ENCODE peak calls at places on chromosome 20, in four cellular contexts. One of them, this sample, is unnamed.

GRCh38 chr20:34954905-34955231 is 738 bp downstream of the GSS start:
- DNase-seq in trophoblast cell: no peak
- DNase-seq in HepG2: peak; percentile 67
- DNase-seq in OCI-LY7: no peak
- DNase-seq in this sample: no peak

GRCh38 chr20:50370036-50370566 is 140.1 kb upstream of the PTPN1 start:
- DNase-seq in trophoblast cell: no peak
- DNase-seq in HepG2: no peak
- DNase-seq in OCI-LY7: no peak
- DNase-seq in this sample: no peak

GRCh38 chr20:17652411-17652810 is 29.6 kb downstream of the RRBP1 start:
- DNase-seq in HepG2: no peak
- DNase-seq in OCI-LY7: no peak
- DNase-seq in trophoblast cell: no peak
- DNase-seq in this sample: no peak

GRCh38 chr20:38764563-38765355 is 16.5 kb downstream of the ACTR5 start:
- DNase-seq in trophoblast cell: peak; percentile 42
- DNase-seq in HepG2: peak; percentile 35
- DNase-seq in OCI-LY7: no peak
- DNase-seq in this sample: no peak

GRCh38 chr20:36385503-36385902 is 79.4 kb downstream of the DLGAP4 start:
- DNase-seq in HepG2: no peak
- DNase-seq in OCI-LY7: no peak
- DNase-seq in trophoblast cell: no peak
- DNase-seq in this sample: no peak

GRCh38 chr20:23763345-23763744 is 12.6 kb upstream of the CST1 start:
- DNase-seq in OCI-LY7: no peak
- DNase-seq in HepG2: no peak
- DNase-seq in trophoblast cell: no peak
- DNase-seq in this sample: no peak

GRCh38 chr20:51687071-51687470 is 81.1 kb downstream of the ATP9A start:
- DNase-seq in HepG2: no peak
- DNase-seq in OCI-LY7: no peak
- DNase-seq in trophoblast cell: peak; percentile 24
- DNase-seq in this sample: peak; percentile 44

GRCh38 chr20:55792049-55792448 is 213.3 kb downstream of the CBLN4 start:
- DNase-seq in HepG2: no peak
- DNase-seq in OCI-LY7: no peak
- DNase-seq in trophoblast cell: no peak
- DNase-seq in this sample: no peak

GRCh38 chr20:53782612-53783246 is 189.1 kb upstream of the ZNF217 start:
- DNase-seq in OCI-LY7: no peak
- DNase-seq in trophoblast cell: no peak
- DNase-seq in HepG2: no peak
- DNase-seq in this sample: no peak

GRCh38 chr20:50575869-50576720 is 65.9 kb downstream of the PTPN1 start:
- DNase-seq in OCI-LY7: peak; percentile 70
- DNase-seq in HepG2: peak; percentile 63
- DNase-seq in trophoblast cell: peak; percentile 72
- DNase-seq in this sample: no peak

GRCh38 chr20:61797200-61797599 is 268.5 kb downstream of the TAF4 start:
- DNase-seq in trophoblast cell: no peak
- DNase-seq in HepG2: no peak
- DNase-seq in OCI-LY7: peak; percentile 75
- DNase-seq in this sample: no peak

GRCh38 chr20:46040902-46041535 is 12.0 kb downstream of the SLC12A5 start:
- DNase-seq in HepG2: peak; percentile 47
- DNase-seq in OCI-LY7: peak; percentile 47
- DNase-seq in trophoblast cell: peak; percentile 69
- DNase-seq in this sample: no peak

GRCh38 chr20:57657537-57658446 is 37.6 kb upstream of the ZBP1 start:
- DNase-seq in HepG2: peak; percentile 47
- DNase-seq in OCI-LY7: peak; percentile 16
- DNase-seq in trophoblast cell: no peak
- DNase-seq in this sample: peak; percentile 73

GRCh38 chr20:9407805-9408421 is 106.5 kb upstream of the LAMP5 start:
- DNase-seq in HepG2: peak; percentile 65
- DNase-seq in trophoblast cell: peak; percentile 86
- DNase-seq in OCI-LY7: peak; percentile 61
- DNase-seq in this sample: peak; percentile 21
- H3K4me2 ChIP-seq in HepG2: no peak overlapping the region
- H3K4me2 ChIP-seq in trophoblast cell: no peak overlapping the region
- H3K4me2 ChIP-seq in OCI-LY7: no peak overlapping the region
- H3K4me2 ChIP-seq in this sample: no peak overlapping the region

GRCh38 chr20:63532449-63532971 is 4.7 kb downstream of the PTK6 start:
- DNase-seq in HepG2: no peak
- DNase-seq in OCI-LY7: no peak
- DNase-seq in trophoblast cell: no peak
- DNase-seq in this sample: no peak
- H3K4me1 ChIP-seq in HepG2: peaks cover 33% of the 10 kb centered on the region
- H3K4me1 ChIP-seq in OCI-LY7: peaks cover 10% of the 10 kb centered on the region
- H3K4me1 ChIP-seq in trophoblast cell: no peaks in the 10 kb centered on the region
- H3K4me1 ChIP-seq in this sample: peaks cover 20% of the 10 kb centered on the region

GRCh38 chr20:370977-371754 is 9.4 kb upstream of the TRIB3 start:
- DNase-seq in HepG2: peak; percentile 63
- DNase-seq in trophoblast cell: no peak
- DNase-seq in OCI-LY7: no peak
- DNase-seq in this sample: no peak
- H3K4me2 ChIP-seq in HepG2: peak overlapping the region; percentile 76
- H3K4me2 ChIP-seq in trophoblast cell: no peak overlapping the region
- H3K4me2 ChIP-seq in OCI-LY7: no peak overlapping the region
- H3K4me2 ChIP-seq in this sample: no peak overlapping the region

DNA sequence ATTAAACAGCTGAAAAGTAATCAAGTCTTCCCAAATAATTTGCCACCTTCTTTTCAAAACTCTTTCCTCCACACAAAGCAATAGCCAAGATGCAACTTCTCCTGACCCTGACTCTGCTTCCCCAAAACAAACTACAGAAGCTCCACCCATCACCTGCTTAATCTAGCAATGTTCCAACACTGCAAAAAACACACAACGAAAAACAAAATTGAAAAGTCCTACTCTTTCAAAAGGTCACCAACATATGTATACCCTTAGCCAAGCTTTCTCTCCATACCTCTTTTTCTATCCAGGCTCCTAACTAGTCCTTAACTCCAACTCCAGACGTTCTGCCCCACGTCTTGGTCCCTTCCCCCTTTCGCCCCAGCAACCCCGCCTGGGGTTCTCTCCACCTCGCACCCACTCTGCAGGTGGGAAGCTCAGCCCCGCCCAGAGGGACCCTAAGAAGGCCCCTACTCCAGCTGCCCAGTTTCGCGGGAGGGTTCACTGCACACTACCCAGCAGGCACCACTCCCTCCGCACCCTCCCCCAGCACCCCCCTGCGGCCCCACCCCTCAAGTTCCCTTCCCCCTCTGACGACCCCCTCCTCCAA is 717 bp downstream of the CSNK2A1 start:
- DNase-seq in HepG2: no peak
- DNase-seq in trophoblast cell: peak; percentile 7
- DNase-seq in OCI-LY7: peak; percentile 71
- DNase-seq in this sample: no peak
- H3K4me1 ChIP-seq in HepG2: peaks cover 57% of the 10 kb centered on the region
- H3K4me1 ChIP-seq in trophoblast cell: peaks cover 10% of the 10 kb centered on the region
- H3K4me1 ChIP-seq in OCI-LY7: peaks cover 29% of the 10 kb centered on the region
- H3K4me1 ChIP-seq in this sample: peaks cover 29% of the 10 kb centered on the region

DNA sequence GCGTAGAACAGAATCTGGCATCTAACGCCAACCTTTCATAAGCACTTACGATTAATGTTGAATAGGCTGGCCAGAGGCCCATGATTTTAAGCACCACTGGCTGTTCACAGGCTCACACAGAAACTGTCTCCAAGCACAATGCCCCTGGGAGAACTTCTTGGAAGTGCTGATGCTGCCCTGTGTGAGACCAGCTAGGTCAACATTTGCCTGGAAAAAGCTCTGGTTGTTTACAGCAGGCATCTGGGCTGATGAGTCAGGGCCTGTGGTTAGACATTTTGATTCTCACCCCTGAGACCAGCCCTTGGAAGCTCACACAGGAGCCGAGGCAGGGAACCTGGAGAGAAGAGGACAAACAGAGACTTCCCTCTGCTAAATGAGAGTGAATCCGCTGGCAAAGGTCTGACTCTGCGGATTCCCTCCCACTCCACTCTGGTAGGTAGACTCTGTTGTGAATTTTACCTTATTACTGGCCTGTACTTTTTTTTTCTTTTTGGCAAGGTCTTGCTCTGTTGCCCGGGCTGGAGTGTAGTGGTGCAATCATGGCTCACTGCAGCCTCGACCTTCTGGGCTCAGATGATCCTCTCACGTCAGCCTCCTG is 6.8 kb upstream of the SULF2 start:
- DNase-seq in trophoblast cell: no peak
- DNase-seq in HepG2: no peak
- DNase-seq in OCI-LY7: no peak
- DNase-seq in this sample: no peak
- H3K4me2 ChIP-seq in trophoblast cell: no peak overlapping the region
- H3K4me2 ChIP-seq in HepG2: no peak overlapping the region
- H3K4me2 ChIP-seq in OCI-LY7: no peak overlapping the region
- H3K4me2 ChIP-seq in this sample: peak overlapping the region; percentile 72

GRCh38 chr20:31953749-31954148 is 1.9 kb upstream of the PDRG1 start:
- DNase-seq in OCI-LY7: no peak
- DNase-seq in trophoblast cell: no peak
- DNase-seq in HepG2: no peak
- DNase-seq in this sample: no peak

GRCh38 chr20:31954500-31954899 is 2.7 kb upstream of the PDRG1 start:
- DNase-seq in trophoblast cell: no peak
- DNase-seq in HepG2: no peak
- DNase-seq in OCI-LY7: no peak
- DNase-seq in this sample: no peak

GRCh38 chr20:31949877-31950646 is 1.8 kb downstream of the PDRG1 start:
- DNase-seq in trophoblast cell: no peak
- DNase-seq in OCI-LY7: no peak
- DNase-seq in HepG2: no peak
- DNase-seq in this sample: no peak

GRCh38 chr20:31951203-31951529 is 680 bp downstream of the PDRG1 start:
- DNase-seq in trophoblast cell: no peak
- DNase-seq in HepG2: no peak
- DNase-seq in OCI-LY7: no peak
- DNase-seq in this sample: no peak

GRCh38 chr20:31951530-31952453 is at the start of gene PDRG1:
- DNase-seq in trophoblast cell: peak; percentile 100
- DNase-seq in OCI-LY7: peak; percentile 99
- DNase-seq in HepG2: peak; percentile 98
- DNase-seq in this sample: peak; percentile 81
- H3K4me1 ChIP-seq in trophoblast cell: peaks cover 9% of the 10 kb centered on the region
- H3K4me1 ChIP-seq in OCI-LY7: peaks cover 19% of the 10 kb centered on the region
- H3K4me1 ChIP-seq in HepG2: peaks cover 15% of the 10 kb centered on the region
- H3K4me1 ChIP-seq in this sample: peaks cover 9% of the 10 kb centered on the region

GRCh38 chr20:43388267-43389081 is 69.2 kb upstream of the SRSF6 start:
- DNase-seq in trophoblast cell: peak; percentile 36
- DNase-seq in OCI-LY7: no peak
- DNase-seq in HepG2: no peak
- DNase-seq in this sample: no peak
- H3K4me2 ChIP-seq in trophoblast cell: no peak overlapping the region
- H3K4me2 ChIP-seq in OCI-LY7: no peak overlapping the region
- H3K4me2 ChIP-seq in HepG2: no peak overlapping the region
- H3K4me2 ChIP-seq in this sample: no peak overlapping the region

GRCh38 chr20:31705191-31705590 is 17.5 kb downstream of the BCL2L1 start:
- DNase-seq in HepG2: no peak
- DNase-seq in OCI-LY7: no peak
- DNase-seq in trophoblast cell: no peak
- DNase-seq in this sample: no peak
- H3K4me1 ChIP-seq in HepG2: peaks cover 99% of the 10 kb centered on the region
- H3K4me1 ChIP-seq in OCI-LY7: peaks cover 71% of the 10 kb centered on the region
- H3K4me1 ChIP-seq in trophoblast cell: peaks cover 9% of the 10 kb centered on the region
- H3K4me1 ChIP-seq in this sample: peaks cover 60% of the 10 kb centered on the region

GRCh38 chr20:47612670-47613069 is 111.0 kb downstream of the NCOA3 start:
- DNase-seq in OCI-LY7: peak; percentile 65
- DNase-seq in trophoblast cell: no peak
- DNase-seq in HepG2: no peak
- DNase-seq in this sample: no peak

GRCh38 chr20:47610247-47610944 is 108.7 kb downstream of the NCOA3 start:
- DNase-seq in HepG2: no peak
- DNase-seq in trophoblast cell: peak; percentile 42
- DNase-seq in OCI-LY7: peak; percentile 37
- DNase-seq in this sample: peak; percentile 7

GRCh38 chr20:47610945-47611250 is 109.2 kb downstream of the NCOA3 start:
- DNase-seq in HepG2: no peak
- DNase-seq in OCI-LY7: no peak
- DNase-seq in trophoblast cell: no peak
- DNase-seq in this sample: no peak

GRCh38 chr20:47614703-47615309 is 113.1 kb downstream of the NCOA3 start:
- DNase-seq in OCI-LY7: no peak
- DNase-seq in trophoblast cell: no peak
- DNase-seq in HepG2: no peak
- DNase-seq in this sample: no peak

DNA sequence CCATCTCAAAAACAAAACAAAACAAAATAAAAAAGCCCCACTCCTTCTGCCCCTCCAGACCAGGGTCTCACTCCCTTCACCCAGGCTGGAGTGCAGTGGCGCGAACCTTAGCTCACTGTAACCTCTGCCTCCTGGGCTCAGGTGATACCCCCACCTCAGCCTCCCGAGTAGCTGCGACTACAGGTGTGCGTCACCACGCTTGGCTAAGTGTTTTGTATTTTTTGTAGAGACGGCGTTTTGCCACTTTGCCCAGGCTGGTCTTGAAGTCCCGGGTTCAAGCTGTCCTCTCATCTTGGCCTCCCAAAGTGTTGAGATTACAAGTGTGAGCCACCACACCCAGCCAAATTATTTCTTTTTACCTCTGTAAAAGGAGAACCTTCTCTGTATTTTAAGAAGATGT is 110.1 kb downstream of the NCOA3 start:
- DNase-seq in trophoblast cell: no peak
- DNase-seq in OCI-LY7: no peak
- DNase-seq in HepG2: no peak
- DNase-seq in this sample: no peak
- H3K4me2 ChIP-seq in trophoblast cell: no peak overlapping the region
- H3K4me2 ChIP-seq in OCI-LY7: peak overlapping the region; percentile 31
- H3K4me2 ChIP-seq in HepG2: no peak overlapping the region
- H3K4me2 ChIP-seq in this sample: no peak overlapping the region

This sample was measured in keratinocyte.